ENCODE peak calls at places on chromosome 13, in ten cellular contexts. F, A, D, S, L, P, O, Q, C and V are unnamed samples.

GRCh38 chr13:95233026-95233635 is 68.1 kb downstream of the ABCC4 start:
- DNase-seq in F (no peak), A (no peak), D (no peak), S (no peak), L (no peak), P (no peak), O (no peak), Q (no peak), C (no peak), V (no peak)

GRCh38 chr13:43054803-43055802 is 31.7 kb downstream of the DNAJC15 start:
- DNase-seq in F (peak; percentile 61), A (no peak), D (peak; percentile 21), S (no peak), L (peak; percentile 90), P (peak; percentile 75), O (peak; percentile 16), Q (no peak), C (no peak), V (no peak)

GRCh38 chr13:40517486-40518311 is 148.7 kb downstream of the FOXO1 start:
- DNase-seq in F (no peak), A (peak; percentile 32), D (no peak), S (no peak), L (no peak), P (no peak), O (no peak), Q (no peak), C (no peak), V (no peak)

GRCh38 chr13:50378513-50378970 is 363.3 kb downstream of the KCNRG start:
- DNase-seq in F (no peak), A (no peak), D (peak; percentile 97), S (no peak), L (no peak), P (no peak), O (no peak), Q (no peak), C (no peak), V (no peak)

GRCh38 chr13:96053003-96053703 is at the start of gene UGGT2:
- DNase-seq in F (peak; percentile 98), A (peak; percentile 41), D (no peak), S (peak; percentile 98), L (peak; percentile 96), P (peak; percentile 85), O (peak; percentile 80), Q (no peak), C (peak; percentile 87), V (peak; percentile 68)

GRCh38 chr13:49693877-49694276 is 2.6 kb upstream of the EBPL start:
- DNase-seq in F (no peak), A (no peak), D (no peak), S (no peak), L (no peak), P (no peak), O (no peak), Q (no peak), C (no peak), V (no peak)

GRCh38 chr13:33299626-33300025 is 14.1 kb upstream of the STARD13 start:
- DNase-seq in F (no peak), A (no peak), D (no peak), S (no peak), L (no peak), P (no peak), O (no peak), Q (no peak), C (no peak), V (no peak)

GRCh38 chr13:27375686-27376326 is 48.6 kb upstream of the GTF3A start:
- DNase-seq in F (peak; percentile 91), A (peak; percentile 71), D (peak; percentile 27), S (no peak), L (peak; percentile 77), P (peak; percentile 47), O (peak; percentile 74), Q (no peak), C (peak; percentile 15), V (no peak)

GRCh38 chr13:33322474-33322827 is 36.9 kb upstream of the STARD13 start:
- DNase-seq in F (peak; percentile 87), A (no peak), D (no peak), S (no peak), L (peak; percentile 80), P (no peak), O (no peak), Q (no peak), C (no peak), V (no peak)

GRCh38 chr13:114097893-114098688 is 34.3 kb downstream of the RASA3 start:
- DNase-seq in F (no peak), A (no peak), D (no peak), S (peak; percentile 55), L (no peak), P (no peak), O (no peak), Q (no peak), C (no peak), V (no peak)

GRCh38 chr13:22893149-22893548 is 287.6 kb upstream of the SGCG start:
- DNase-seq in F (no peak), A (no peak), D (no peak), S (no peak), L (no peak), P (no peak), O (no peak), Q (no peak), C (no peak), V (no peak)

GRCh38 chr13:101515504-101515903 is 63.0 kb downstream of the ITGBL1 start:
- DNase-seq in F (no peak), A (no peak), D (no peak), S (no peak), L (no peak), P (no peak), O (no peak), Q (no peak), C (no peak), V (no peak)

GRCh38 chr13:46184277-46184699 is 2.3 kb upstream of the LCP1 start:
- DNase-seq in F (peak; percentile 22), A (peak; percentile 82), D (peak; percentile 83), S (no peak), L (peak; percentile 41), P (peak; percentile 28), O (peak; percentile 17), Q (no peak), C (no peak), V (peak; percentile 81)

GRCh38 chr13:44273991-44274810 is 99.4 kb upstream of the SERP2 start:
- DNase-seq in F (peak; percentile 78), A (no peak), D (peak; percentile 80), S (no peak), L (peak; percentile 65), P (no peak), O (peak; percentile 2), Q (no peak), C (no peak), V (no peak)

GRCh38 chr13:97583884-97584497 is 150.0 kb downstream of the RAP2A start:
- DNase-seq in F (no peak), A (no peak), D (no peak), S (no peak), L (no peak), P (peak; percentile 12), O (no peak), Q (no peak), C (no peak), V (no peak)

GRCh38 chr13:27933580-27934328 is 14.0 kb downstream of the PDX1 start:
- DNase-seq in F (no peak), A (no peak), D (no peak), S (no peak), L (no peak), P (no peak), O (peak; percentile 55), Q (no peak), C (no peak), V (no peak)

GRCh38 chr13:41691276-41691675 is 233.9 kb downstream of the RGCC start:
- DNase-seq in F (peak; percentile 56), A (no peak), D (no peak), S (no peak), L (peak; percentile 47), P (no peak), O (no peak), Q (no peak), C (no peak), V (no peak)

GRCh38 chr13:95641291-95641811 is 3.2 kb downstream of the DZIP1 start:
- DNase-seq in F (peak; percentile 33), A (no peak), D (no peak), S (no peak), L (no peak), P (no peak), O (no peak), Q (no peak), C (peak; percentile 11), V (no peak)

GRCh38 chr13:94249512-94249911 is 230.0 kb downstream of the DCT start:
- DNase-seq in F (peak; percentile 78), A (no peak), D (no peak), S (no peak), L (peak; percentile 98), P (peak; percentile 27), O (no peak), Q (no peak), C (no peak), V (no peak)

GRCh38 chr13:27182844-27183497 is 11.4 kb upstream of the USP12 start:
- DNase-seq in F (peak; percentile 97), A (no peak), D (no peak), S (no peak), L (peak; percentile 56), P (peak; percentile 67), O (peak; percentile 60), Q (peak; percentile 81), C (no peak), V (no peak)